ENCODE peak calls at places on chromosome 10, in ten cellular contexts. P is prostate gland, B is stomach, G is suprapubic skin, H is Panc1, T is upper lobe of left lung, E is HL-60, U is GM23338, F is HepG2, S is SK-N-SH. A is an unnamed sample.
A peak's percentile ranks its signal among the peaks of the same experiment; 100 is the strongest.

GRCh38 chr10:62866451-62866850 is 50.3 kb upstream of the EGR2 start:
- DNase-seq in P (no peak), B (no peak), G (no peak), H (no peak), T (no peak), E (no peak), U (no peak), F (no peak), S (no peak), A (no peak)

GRCh38 chr10:116255931-116256748 is 16.9 kb downstream of the GFRA1 start:
- DNase-seq in P (no peak), B (no peak), G (no peak), H (no peak), T (no peak), E (no peak), U (no peak), F (no peak), S (no peak), A (no peak)

GRCh38 chr10:124903119-124903518 is 38.8 kb upstream of the ZRANB1 start:
- DNase-seq in P (no peak), B (no peak), G (peak; percentile 5), H (no peak), T (no peak), E (no peak), U (peak; percentile 14), F (no peak), S (no peak), A (no peak)

GRCh38 chr10:76034236-76035009 is 603.0 kb downstream of the LRMDA start:
- DNase-seq in P (no peak), B (no peak), G (no peak), H (no peak), T (no peak), E (no peak), U (no peak), F (no peak), S (peak; percentile 76), A (no peak)

GRCh38 chr10:30351502-30351901 is 2.4 kb upstream of the MTPAP start:
- DNase-seq in P (no peak), B (no peak), G (no peak), H (no peak), T (no peak), E (no peak), U (no peak), F (no peak), S (no peak), A (no peak)

GRCh38 chr10:2367083-2367482 is 629.8 kb upstream of the ADARB2 start:
- DNase-seq in P (no peak), B (no peak), G (no peak), H (no peak), T (no peak), E (no peak), U (no peak), F (no peak), S (no peak), A (no peak)

GRCh38 chr10:130820880-130821482 is 490.5 kb downstream of the TCERG1L start:
- DNase-seq in P (no peak), B (no peak), G (no peak), H (no peak), T (no peak), E (no peak), U (no peak), F (no peak), S (peak; percentile 69), A (no peak)

GRCh38 chr10:131762789-131763696 is 137.8 kb upstream of the PPP2R2D start:
- DNase-seq in P (no peak), B (no peak), G (no peak), H (no peak), T (no peak), E (no peak), U (no peak), F (no peak), S (no peak), A (no peak)

GRCh38 chr10:6300106-6300783 is 97.5 kb downstream of the PFKFB3 start:
- DNase-seq in P (no peak), B (no peak), G (no peak), H (no peak), T (no peak), E (peak; percentile 41), U (no peak), F (no peak), S (no peak), A (no peak)

GRCh38 chr10:122740640-122741039 is 41.0 kb upstream of the C10orf120 start:
- DNase-seq in P (no peak), B (no peak), G (no peak), H (no peak), T (no peak), E (no peak), U (no peak), F (no peak), S (no peak), A (no peak)

GRCh38 chr10:122733450-122733849 is 33.8 kb upstream of the C10orf120 start:
- DNase-seq in P (no peak), B (no peak), G (no peak), H (no peak), T (no peak), E (no peak), U (peak; percentile 41), F (no peak), S (no peak), A (no peak)

GRCh38 chr10:122734266-122734665 is 34.6 kb upstream of the C10orf120 start:
- DNase-seq in P (no peak), B (no peak), G (no peak), H (no peak), T (peak; percentile 34), E (no peak), U (no peak), F (no peak), S (no peak), A (no peak)

GRCh38 chr10:122738031-122738430 is 38.4 kb upstream of the C10orf120 start:
- DNase-seq in P (no peak), B (no peak), G (no peak), H (no peak), T (no peak), E (no peak), U (no peak), F (no peak), S (no peak), A (no peak)
- H3K27me3 ChIP-seq in P (no peaks in the 10 kb centered on the region), B (no peaks in the 10 kb centered on the region), G (peaks cover 3% of the 10 kb centered on the region), H (peaks cover 22% of the 10 kb centered on the region), T (no peaks in the 10 kb centered on the region), E (no peaks in the 10 kb centered on the region), U (no peaks in the 10 kb centered on the region), F (peaks cover 7% of the 10 kb centered on the region), S (no peaks in the 10 kb centered on the region), A (no peaks in the 10 kb centered on the region)

DNA sequence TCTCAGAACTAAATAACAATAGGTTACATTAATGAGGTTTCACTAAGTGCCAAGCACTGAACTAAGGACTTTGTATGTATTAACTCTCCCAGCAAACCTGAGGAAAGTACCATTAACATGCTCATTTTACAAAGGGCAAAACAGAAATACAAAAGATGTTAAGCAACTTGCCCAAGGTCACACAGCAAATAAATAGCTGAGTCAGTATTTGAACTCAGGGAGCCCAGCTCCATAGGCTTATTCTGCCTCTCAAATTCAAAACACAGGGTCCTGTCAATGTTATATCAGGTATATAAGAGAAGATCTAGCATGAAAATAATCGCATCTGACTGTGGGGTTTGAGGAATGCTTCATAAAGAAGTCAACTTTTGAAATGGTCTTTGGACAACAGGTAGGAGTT is 29.7 kb downstream of the PPP1R3C start:
- DNase-seq in P (no peak), B (no peak), G (no peak), H (no peak), T (no peak), E (no peak), U (no peak), F (no peak), S (no peak), A (no peak)
- H3K27ac ChIP-seq in P (no peak overlapping the region), B (no peak overlapping the region), G (no peak overlapping the region), H (no peak overlapping the region), T (no peak overlapping the region), E (no peak overlapping the region), U (no peak overlapping the region), F (no peak overlapping the region), S (peak overlapping the region; percentile 89), A (no peak overlapping the region)

GRCh38 chr10:77866598-77866997 is 60.0 kb downstream of the DLG5 start:
- DNase-seq in P (no peak), B (no peak), G (no peak), H (no peak), T (no peak), E (no peak), U (no peak), F (no peak), S (no peak), A (no peak)

GRCh38 chr10:77867124-77867715 is 59.3 kb downstream of the DLG5 start:
- DNase-seq in P (no peak), B (no peak), G (no peak), H (no peak), T (no peak), E (no peak), U (peak; percentile 29), F (no peak), S (no peak), A (no peak)

GRCh38 chr10:77864151-77864851 is 62.3 kb downstream of the DLG5 start:
- DNase-seq in P (no peak), B (no peak), G (no peak), H (no peak), T (no peak), E (no peak), U (no peak), F (no peak), S (no peak), A (peak; percentile 60)

GRCh38 chr10:77863446-77863845 is 63.1 kb downstream of the DLG5 start:
- DNase-seq in P (no peak), B (no peak), G (no peak), H (no peak), T (no peak), E (no peak), U (no peak), F (no peak), S (no peak), A (no peak)

DNA sequence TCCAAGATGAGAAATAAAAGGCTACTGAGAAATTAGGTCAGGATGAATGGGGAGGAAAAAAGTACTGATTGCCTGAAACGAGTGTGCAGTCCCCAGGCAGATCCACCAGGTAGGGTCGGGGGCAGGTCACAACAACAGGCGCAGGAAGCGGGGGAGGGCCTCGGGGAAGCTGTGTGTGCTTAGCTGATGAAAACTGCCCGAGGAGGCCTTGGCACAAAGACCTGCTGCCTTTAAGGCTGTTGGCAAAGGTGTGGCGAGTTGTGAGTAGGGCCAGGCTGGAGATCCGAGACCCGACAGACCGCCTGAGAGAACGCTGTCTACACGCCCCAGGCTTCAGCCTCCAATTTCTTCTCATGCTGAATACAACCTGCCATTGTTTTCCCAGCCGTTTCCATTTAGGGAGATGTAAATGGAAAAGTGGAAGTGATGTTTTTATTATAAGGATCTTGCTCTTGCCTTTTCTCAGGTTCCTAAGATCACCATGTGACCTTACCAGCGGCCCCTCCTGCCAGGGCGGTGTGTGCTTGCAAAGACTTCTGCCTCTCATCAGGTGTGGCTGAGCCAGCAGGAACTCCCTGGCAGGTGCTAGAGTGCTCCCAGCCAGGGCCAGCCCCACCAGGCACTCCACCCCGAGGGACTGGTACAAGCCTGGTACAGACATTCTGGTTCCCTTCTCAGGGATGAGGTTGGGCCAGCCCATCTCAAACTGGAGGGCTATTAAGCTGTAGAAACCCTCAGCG is 60.8 kb downstream of the DLG5 start:
- DNase-seq in P (peak; percentile 62), B (peak; percentile 54), G (no peak), H (no peak), T (peak; percentile 24), E (no peak), U (peak; percentile 55), F (no peak), S (no peak), A (no peak)
- TF ChIP-seq POLR2AphosphoS5 in P (peak; percentile 46), B (no peak), G (no peak), H (no peak), T (no peak), E (no peak), U (no peak), F (no peak), S (no peak), A (no peak)

GRCh38 chr10:132878091-132878729 is 64.2 kb downstream of the CFAP46 start:
- DNase-seq in P (no peak), B (peak; percentile 9), G (peak; percentile 40), H (no peak), T (peak; percentile 70), E (no peak), U (no peak), F (no peak), S (no peak), A (peak; percentile 57)
- H3K27me3 ChIP-seq in P (peaks cover 9% of the 10 kb centered on the region), B (peaks cover 7% of the 10 kb centered on the region), G (peaks cover 67% of the 10 kb centered on the region), H (peaks cover 11% of the 10 kb centered on the region), T (no peaks in the 10 kb centered on the region), E (peaks cover 11% of the 10 kb centered on the region), U (no peaks in the 10 kb centered on the region), F (peaks cover 63% of the 10 kb centered on the region), S (no peaks in the 10 kb centered on the region), A (no peaks in the 10 kb centered on the region)

A was measured in spleen.